ENCODE peak calls at places on chromosome 1, in five cellular contexts. V is IMR-90, R is K562, A is A549, G is GM12878. D is an unnamed sample.

GRCh38 chr1:111489604-111490003 is 13.8 kb downstream of the ADORA3 start:
- DNase-seq in V (no peak), R (no peak), A (no peak), G (no peak), D (no peak)

GRCh38 chr1:10635992-10636391 is 160.5 kb downstream of the CASZ1 start:
- DNase-seq in V (no peak), R (no peak), A (no peak), G (no peak), D (no peak)

GRCh38 chr1:44485229-44485932 is 80.3 kb downstream of the RNF220 start:
- DNase-seq in V (peak), R (peak), A (no peak), G (no peak), D (no peak)

GRCh38 chr1:94792473-94792875 is 27.7 kb upstream of the SLC44A3 start:
- DNase-seq in V (peak), R (no peak), A (no peak), G (peak), D (no peak)

GRCh38 chr1:215228193-215228592 is 145.7 kb downstream of the KCNK2 start:
- DNase-seq in V (no peak), R (no peak), A (no peak), G (no peak), D (no peak)

GRCh38 chr1:41661428-41662060 is 177.1 kb upstream of the EDN2 start:
- DNase-seq in V (no peak), R (no peak), A (no peak), G (no peak), D (peak)

GRCh38 chr1:22712502-22713271 is 2.0 kb downstream of the EPHB2 start:
- DNase-seq in V (peak), R (no peak), A (no peak), G (no peak), D (no peak)

GRCh38 chr1:87404306-87404705 is 75.6 kb downstream of the LMO4 start:
- DNase-seq in V (no peak), R (no peak), A (no peak), G (no peak), D (no peak)

GRCh38 chr1:224085421-224086108 is 28.3 kb upstream of the FBXO28 start:
- DNase-seq in V (no peak), R (no peak), A (no peak), G (no peak), D (no peak)

GRCh38 chr1:198681831-198682756 is 43.3 kb downstream of the PTPRC start:
- DNase-seq in V (peak), R (peak), A (no peak), G (peak), D (peak)

DNA sequence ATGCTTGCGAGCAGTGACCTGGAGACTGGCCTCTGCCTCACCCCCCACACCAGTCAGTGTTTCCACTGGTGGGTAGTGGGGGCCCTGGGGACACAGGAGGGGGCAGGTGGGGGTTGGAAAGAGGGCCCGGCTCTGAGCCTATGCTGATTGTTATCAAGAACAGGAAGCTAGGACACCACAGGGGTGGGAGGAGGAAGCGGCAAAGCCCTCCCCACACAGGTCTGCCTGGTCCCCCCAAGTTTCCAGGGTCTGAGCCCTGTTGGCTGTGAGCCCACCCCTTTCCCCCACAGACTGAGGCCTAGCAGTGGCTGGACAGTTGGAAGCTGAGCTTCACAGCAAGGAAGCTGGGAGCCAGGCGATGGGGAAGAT is 1.6 kb upstream of the PTPN7 start:
- DNase-seq in V (no peak), R (peak), A (no peak), G (peak), D (no peak)
- TF ChIP-seq BHLHE40 in V (no peak), R (no peak), A (no peak), G (no peak), D (no peak)

DNA sequence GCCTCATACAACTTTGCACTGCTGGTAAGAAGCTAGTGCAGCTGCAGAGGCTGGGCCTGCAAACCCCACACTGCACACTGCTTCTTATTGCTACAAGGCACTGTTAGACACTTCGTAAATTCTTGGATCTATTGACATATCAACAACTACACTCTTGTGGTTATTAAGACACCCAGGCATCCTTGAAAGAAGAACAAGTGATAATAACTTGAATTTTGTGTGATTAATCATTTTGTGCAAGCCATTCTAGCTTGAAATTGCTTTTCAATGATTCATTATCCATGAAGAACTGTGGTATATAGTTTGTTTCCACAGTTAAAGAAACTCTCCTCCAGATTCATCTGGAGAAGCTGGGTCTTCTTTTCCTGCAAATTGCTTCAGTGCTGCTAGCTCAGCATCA is 33.7 kb upstream of the IFI44L start:
- DNase-seq in V (peak), R (no peak), A (no peak), G (no peak), D (no peak)
- TF ChIP-seq BHLHE40 in V (no peak), R (no peak), A (no peak), G (no peak), D (no peak)

DNA sequence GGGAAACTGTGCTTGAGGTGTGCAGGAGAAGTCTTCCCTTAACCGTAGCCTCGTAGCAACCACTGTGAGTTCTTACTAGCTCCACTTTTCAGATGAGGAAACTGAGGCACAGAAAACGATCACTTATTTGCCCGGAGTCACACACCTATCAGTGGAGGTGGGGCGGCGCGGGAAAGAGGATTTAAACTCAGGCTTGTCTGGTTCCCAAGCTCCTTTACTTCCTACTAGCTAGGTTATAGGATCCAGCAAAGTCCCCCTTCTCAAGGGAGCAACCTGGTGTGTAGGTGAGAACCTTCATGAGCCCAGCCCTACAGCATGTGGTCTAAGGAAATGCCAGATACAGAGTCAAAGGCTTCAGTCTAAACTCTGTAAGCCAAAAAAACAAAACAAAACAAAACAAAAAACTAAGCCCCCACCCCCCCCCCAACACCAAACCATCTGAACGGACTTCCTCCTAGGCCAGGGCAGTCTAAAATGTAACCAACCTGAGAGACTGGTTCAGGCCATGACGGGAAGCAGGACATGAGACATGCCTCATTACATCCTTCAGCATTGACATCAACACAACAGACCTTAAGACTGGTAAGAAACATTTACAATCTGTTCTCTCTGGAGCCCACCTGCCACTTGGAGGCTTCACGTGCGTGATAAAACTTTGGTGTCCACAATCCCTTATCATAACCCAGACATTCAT is 709 bp upstream of the FBXO42 start:
- DNase-seq in V (no peak), R (no peak), A (no peak), G (peak), D (no peak)
- TF ChIP-seq BHLHE40 in V (no peak), R (no peak), A (no peak), G (no peak), D (no peak)

GRCh38 chr1:100832676-100833469 is 61.8 kb downstream of the EXTL2 start:
- DNase-seq in V (no peak), R (no peak), A (no peak), G (no peak), D (no peak)

GRCh38 chr1:100835866-100836842 is 58.5 kb downstream of the EXTL2 start:
- DNase-seq in V (peak), R (no peak), A (no peak), G (no peak), D (no peak)

GRCh38 chr1:100834779-100835645 is 59.6 kb downstream of the EXTL2 start:
- DNase-seq in V (peak), R (peak), A (peak), G (no peak), D (peak)
- TF ChIP-seq BHLHE40 in V (no peak), R (no peak), A (no peak), G (no peak), D (no peak)

DNA sequence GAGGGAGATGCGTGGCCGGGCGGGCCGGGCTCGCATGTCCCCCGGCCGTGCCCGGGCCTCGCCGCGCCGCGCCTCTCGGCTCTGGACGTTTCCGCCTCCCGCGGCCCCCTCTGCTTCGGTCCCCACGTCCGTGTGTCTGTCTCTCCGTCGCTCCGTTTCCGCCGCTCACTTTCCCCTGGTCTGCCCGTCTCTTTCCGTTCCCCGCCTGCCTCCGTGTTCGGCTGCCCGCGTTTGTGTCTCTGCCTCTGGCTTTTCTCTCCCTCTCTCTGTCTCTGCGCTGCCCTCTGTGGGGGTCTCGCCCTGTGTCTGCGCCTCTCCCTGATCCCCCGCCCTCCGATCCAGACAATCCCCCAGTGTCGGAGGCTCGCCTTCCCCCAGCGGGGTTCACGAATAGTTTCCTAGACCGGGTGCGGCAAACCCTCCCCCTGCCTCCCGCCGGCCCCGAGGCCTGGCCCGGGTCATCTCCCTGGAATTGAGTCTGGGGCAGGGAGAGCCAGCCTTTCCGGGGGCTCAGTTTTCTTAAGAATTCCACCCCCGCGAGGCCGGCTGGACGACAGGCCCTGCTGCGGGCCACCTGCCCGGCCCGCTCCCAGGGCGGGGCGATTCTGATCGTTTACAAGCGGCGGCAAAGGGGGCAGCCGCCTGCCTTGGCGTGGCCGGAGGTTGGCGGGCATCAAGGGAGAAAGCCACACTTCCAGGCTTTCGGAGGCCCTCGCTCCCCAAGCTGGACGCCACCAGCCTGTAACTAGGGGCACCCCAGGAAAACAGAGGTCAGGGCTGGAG is 841 bp downstream of the NBL1 start:
- DNase-seq in V (no peak), R (peak), A (no peak), G (no peak), D (peak)
- TF ChIP-seq BHLHE40 in V (no peak), R (no peak), A (no peak), G (no peak), D (no peak)

GRCh38 chr1:156079762-156080597 is 2.3 kb downstream of the MEX3A start:
- DNase-seq in V (no peak), R (no peak), A (no peak), G (no peak), D (no peak)

GRCh38 chr1:156078728-156079127 is 3.5 kb downstream of the MEX3A start:
- DNase-seq in V (no peak), R (no peak), A (no peak), G (no peak), D (no peak)

GRCh38 chr1:156081174-156082110 is 823 bp downstream of the MEX3A start:
- DNase-seq in V (peak), R (no peak), A (no peak), G (no peak), D (no peak)

GRCh38 chr1:156082111-156083091 is at the start of gene MEX3A:
- DNase-seq in V (peak), R (peak), A (peak), G (no peak), D (peak)

DNA sequence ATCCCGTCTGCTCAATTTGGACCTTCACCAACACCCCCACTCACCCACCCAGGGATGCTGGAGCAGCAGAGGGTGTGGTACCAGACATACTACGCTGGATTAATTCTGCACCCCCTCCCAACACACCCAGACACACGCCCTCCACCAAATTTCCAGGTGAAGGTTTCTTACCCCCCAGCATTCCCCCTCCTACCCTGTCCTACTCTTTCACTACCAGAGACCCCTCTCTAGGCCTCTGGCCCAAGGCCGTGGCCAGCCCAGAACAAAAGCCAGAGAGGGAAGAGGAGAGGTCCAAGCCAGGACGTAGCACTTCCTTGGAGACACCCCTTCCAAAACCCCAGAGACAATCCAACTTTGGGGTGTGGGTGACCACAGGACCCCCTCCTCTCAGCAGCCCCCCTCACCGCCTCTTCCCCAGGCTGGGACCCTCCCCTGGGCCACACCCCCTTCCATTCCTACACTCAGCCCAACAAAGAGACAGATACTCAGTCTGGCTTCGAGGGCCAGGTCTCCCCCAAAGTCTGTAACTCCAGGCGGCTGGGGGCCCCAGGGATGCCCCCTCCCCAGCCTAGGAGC is 1.6 kb downstream of the MEX3A start:
- DNase-seq in V (no peak), R (no peak), A (no peak), G (no peak), D (no peak)
- TF ChIP-seq BHLHE40 in V (no peak), R (no peak), A (no peak), G (no peak), D (no peak)